ENCODE peak calls at places on chromosome 1, in ten cellular contexts. U is brain microvascular endothelial cell; F is GM12864; P is psoas muscle; Q is PC-3; B is cardiac fibroblast; Z is activated CD8-positive, alpha-beta T cell treated with anti-CD3 and anti-CD28 coated beads for 36 hours; Y is Calu3; K is CD4-positive, alpha-beta T cell; E is HCT116. R is an unnamed sample.
A peak's percentile ranks its signal among the peaks of the same experiment; 100 is the strongest.

GRCh38 chr1:25784575-25785051 is 15.4 kb upstream of the SELENON start:
- DNase-seq in U (peak; percentile 27), F (no peak), P (peak; percentile 68), Q (no peak), B (no peak), Z (no peak), Y (no peak), K (no peak), E (no peak), R (no peak)

GRCh38 chr1:100713636-100714035 is 5.9 kb upstream of the VCAM1 start:
- DNase-seq in U (no peak), F (no peak), P (no peak), Q (peak; percentile 49), B (no peak), Z (peak; percentile 31), Y (peak; percentile 34), K (no peak), E (no peak), R (no peak)

GRCh38 chr1:157099633-157100009 is at the start of gene ETV3L:
- DNase-seq in U (no peak), F (no peak), P (no peak), Q (no peak), B (no peak), Z (no peak), Y (no peak), K (no peak), E (no peak), R (no peak)

GRCh38 chr1:185073725-185074124 is 28.4 kb downstream of the RNF2 start:
- DNase-seq in U (no peak), F (no peak), P (no peak), Q (no peak), B (no peak), Z (no peak), Y (no peak), K (no peak), E (no peak), R (no peak)

GRCh38 chr1:25451903-25452302 is 21.2 kb downstream of the MACO1 start:
- DNase-seq in U (no peak), F (no peak), P (no peak), Q (no peak), B (no peak), Z (no peak), Y (no peak), K (no peak), E (no peak), R (no peak)

GRCh38 chr1:180962178-180962577 is 49.5 kb downstream of the KIAA1614 start:
- DNase-seq in U (no peak), F (no peak), P (no peak), Q (no peak), B (no peak), Z (peak; percentile 14), Y (no peak), K (no peak), E (no peak), R (no peak)

GRCh38 chr1:163170975-163171676 is 31.6 kb downstream of the RGS5 start:
- DNase-seq in U (peak; percentile 53), F (no peak), P (no peak), Q (peak; percentile 64), B (peak; percentile 70), Z (no peak), Y (peak; percentile 4), K (no peak), E (no peak), R (no peak)

GRCh38 chr1:55869050-55869449 is 653.9 kb upstream of the USP24 start:
- DNase-seq in U (peak; percentile 4), F (no peak), P (peak; percentile 28), Q (no peak), B (peak; percentile 48), Z (no peak), Y (no peak), K (no peak), E (no peak), R (no peak)

GRCh38 chr1:25629836-25630235 is 13.2 kb downstream of the MAN1C1 start:
- DNase-seq in U (no peak), F (no peak), P (no peak), Q (peak; percentile 64), B (no peak), Z (no peak), Y (no peak), K (no peak), E (no peak), R (no peak)

GRCh38 chr1:16209847-16210407 is 2.5 kb downstream of the ARHGEF19 start:
- DNase-seq in U (no peak), F (no peak), P (no peak), Q (no peak), B (no peak), Z (no peak), Y (no peak), K (no peak), E (no peak), R (no peak)

GRCh38 chr1:247056071-247056470 is 22.5 kb downstream of the ZNF670 start:
- DNase-seq in U (no peak), F (no peak), P (no peak), Q (no peak), B (no peak), Z (no peak), Y (no peak), K (no peak), E (no peak), R (no peak)

GRCh38 chr1:2558420-2558819 is 2.2 kb downstream of the TNFRSF14 start:
- DNase-seq in U (no peak), F (no peak), P (no peak), Q (no peak), B (no peak), Z (no peak), Y (no peak), K (no peak), E (no peak), R (no peak)

GRCh38 chr1:94462606-94463005 is 44.4 kb downstream of the ABCD3 start:
- DNase-seq in U (no peak), F (no peak), P (no peak), Q (no peak), B (no peak), Z (no peak), Y (no peak), K (no peak), E (no peak), R (no peak)

GRCh38 chr1:94463056-94463764 is 45.0 kb downstream of the ABCD3 start:
- DNase-seq in U (no peak), F (no peak), P (no peak), Q (no peak), B (no peak), Z (no peak), Y (no peak), K (no peak), E (no peak), R (no peak)

GRCh38 chr1:94463765-94464330 is 45.7 kb downstream of the ABCD3 start:
- DNase-seq in U (peak; percentile 53), F (peak; percentile 12), P (no peak), Q (peak; percentile 78), B (peak; percentile 79), Z (no peak), Y (peak; percentile 34), K (no peak), E (peak; percentile 49), R (no peak)
- TF ChIP-seq CTCF in U (peak; percentile 52), F (peak; percentile 43), P (peak; percentile 65), Q (peak; percentile 87), B (peak; percentile 64), Z (peak; percentile 49), Y (peak; percentile 63), K (peak; percentile 69), E (peak; percentile 79), R (peak; percentile 34)

DNA sequence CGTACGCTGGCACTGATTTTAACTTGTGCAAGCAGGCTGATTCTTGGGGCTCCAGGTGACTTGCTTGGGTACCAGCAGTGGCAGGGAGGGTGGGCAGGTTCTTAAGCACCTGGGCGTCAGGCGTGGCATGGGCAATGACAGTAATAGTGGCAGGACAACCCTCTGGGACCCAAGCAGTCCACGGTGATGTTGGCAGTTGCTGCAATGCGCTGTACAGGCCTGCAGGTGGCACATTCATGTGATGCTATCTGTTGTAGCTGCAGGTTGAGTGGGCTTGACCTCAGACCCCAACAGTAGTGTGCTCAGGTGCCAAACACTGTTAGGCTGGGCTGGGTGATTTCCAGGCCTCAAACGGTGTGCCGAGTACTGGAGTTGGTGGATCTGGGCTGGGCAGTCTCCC is 10.2 kb upstream of the OR10J4 start:
- DNase-seq in U (no peak), F (no peak), P (no peak), Q (no peak), B (no peak), Z (no peak), Y (no peak), K (no peak), E (no peak), R (no peak)
- TF ChIP-seq CTCF in U (peak; percentile 48), F (peak; percentile 53), P (no peak), Q (peak; percentile 51), B (no peak), Z (no peak), Y (peak; percentile 23), K (no peak), E (peak; percentile 54), R (peak; percentile 39)

DNA sequence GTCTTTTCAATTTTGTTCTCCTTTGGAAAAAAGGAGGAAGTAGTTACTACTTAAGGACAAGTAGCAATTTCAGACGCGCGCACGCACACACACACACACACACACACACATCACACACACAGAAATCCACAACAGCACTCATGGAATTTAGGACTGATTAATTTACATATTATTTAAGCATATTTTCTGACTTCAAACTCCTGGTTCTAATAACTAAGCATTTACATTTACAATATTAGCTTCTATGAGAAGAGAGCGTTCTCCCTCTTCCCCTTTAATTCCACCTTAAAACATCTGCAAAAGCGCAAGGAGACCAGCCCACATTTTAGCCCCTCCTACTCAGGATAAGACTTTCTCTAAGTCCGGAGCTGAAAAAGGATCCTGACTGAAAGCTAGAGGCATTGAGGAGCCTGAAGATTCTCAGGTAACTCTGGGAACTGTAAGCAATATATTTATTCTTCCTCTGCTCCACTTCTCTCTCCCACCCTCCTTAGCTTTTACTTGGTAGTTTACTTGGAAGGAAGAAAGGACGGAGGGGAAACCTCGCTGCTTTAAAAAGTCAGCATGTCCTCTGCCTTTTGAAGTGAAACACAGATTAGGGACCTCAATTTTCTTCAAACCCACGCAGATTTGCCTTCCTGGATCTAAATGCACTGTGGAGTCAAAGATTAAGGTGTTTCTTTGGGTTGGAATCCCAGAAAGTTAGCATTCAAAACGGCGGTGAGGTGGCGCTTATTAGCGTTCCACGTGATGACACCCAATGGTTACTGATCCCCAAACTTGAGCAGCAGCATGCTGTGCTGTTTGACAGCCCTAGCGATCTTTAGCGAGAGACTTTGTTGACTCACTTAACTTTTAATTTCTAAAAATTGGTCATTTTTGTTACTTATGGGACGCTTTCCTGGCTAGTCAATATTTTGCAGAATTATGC is at the start of gene PLA2G4A:
- DNase-seq in U (peak; percentile 75), F (no peak), P (peak; percentile 19), Q (peak; percentile 53), B (peak; percentile 86), Z (peak; percentile 4), Y (peak; percentile 63), K (no peak), E (peak; percentile 64), R (no peak)
- TF ChIP-seq CTCF in U (no peak), F (no peak), P (no peak), Q (no peak), B (no peak), Z (no peak), Y (no peak), K (no peak), E (no peak), R (no peak)

DNA sequence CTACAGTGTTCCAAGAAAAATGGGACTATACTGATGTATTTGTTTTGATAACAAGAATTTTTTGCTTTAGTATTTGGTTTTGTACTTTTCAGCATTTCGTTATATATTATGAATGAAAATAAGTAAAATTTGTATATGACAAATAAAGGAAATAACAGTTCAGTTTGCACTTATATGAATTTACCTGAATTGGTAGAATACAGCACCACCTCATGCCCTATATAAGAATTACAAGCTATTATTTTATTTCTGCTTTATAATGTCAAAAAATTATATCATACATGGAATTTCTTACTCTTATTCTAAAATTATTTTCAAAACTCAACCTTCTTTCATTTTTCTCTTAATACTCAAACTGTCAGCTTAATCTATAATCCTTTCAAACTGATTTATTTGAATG is 14.6 kb downstream of the EFCAB7 start:
- DNase-seq in U (no peak), F (no peak), P (no peak), Q (peak; percentile 38), B (peak; percentile 42), Z (no peak), Y (no peak), K (no peak), E (no peak), R (no peak)
- TF ChIP-seq CTCF in U (peak; percentile 30), F (peak; percentile 28), P (peak; percentile 48), Q (peak; percentile 72), B (peak; percentile 38), Z (peak; percentile 42), Y (peak; percentile 42), K (peak; percentile 72), E (peak; percentile 56), R (peak; percentile 22)

R was measured in GM06990.